ENCODE peak calls at places on chromosomes 11 and 22, in five cellular contexts. One of them, this sample, is unnamed.

GRCh38 chr22:43848366-43849171 is 13.7 kb downstream of the SULT4A1 start:
- DNase-seq in PC-3: peak; percentile 29
- DNase-seq in HCT116: peak; percentile 4
- DNase-seq in MM.1S: no peak
- DNase-seq in hepatocyte: peak; percentile 69
- DNase-seq in this sample: no peak

GRCh38 chr11:86718999-86719398 is 46.6 kb upstream of the ME3 start:
- DNase-seq in PC-3: no peak
- DNase-seq in hepatocyte: no peak
- DNase-seq in HCT116: no peak
- DNase-seq in MM.1S: no peak
- DNase-seq in this sample: no peak

GRCh38 chr11:34185926-34186841 is 80.8 kb downstream of the NAT10 start:
- DNase-seq in HCT116: no peak
- DNase-seq in MM.1S: no peak
- DNase-seq in hepatocyte: no peak
- DNase-seq in PC-3: no peak
- DNase-seq in this sample: no peak

GRCh38 chr11:78941226-78941851 is 366.7 kb upstream of the NARS2 start:
- DNase-seq in hepatocyte: peak; percentile 17
- DNase-seq in PC-3: no peak
- DNase-seq in HCT116: no peak
- DNase-seq in MM.1S: peak; percentile 87
- DNase-seq in this sample: no peak

GRCh38 chr11:108985611-108986279 is 320.9 kb downstream of the DDX10 start:
- DNase-seq in hepatocyte: peak; percentile 8
- DNase-seq in PC-3: peak; percentile 48
- DNase-seq in HCT116: no peak
- DNase-seq in MM.1S: no peak
- DNase-seq in this sample: no peak

GRCh38 chr11:85590848-85591483 is 36.2 kb downstream of the DLG2 start:
- DNase-seq in MM.1S: peak; percentile 53
- DNase-seq in hepatocyte: peak; percentile 41
- DNase-seq in HCT116: peak; percentile 35
- DNase-seq in PC-3: peak; percentile 82
- DNase-seq in this sample: peak; percentile 35

GRCh38 chr11:78492973-78493372 is 75.4 kb upstream of the GAB2 start:
- DNase-seq in hepatocyte: no peak
- DNase-seq in PC-3: no peak
- DNase-seq in MM.1S: no peak
- DNase-seq in HCT116: no peak
- DNase-seq in this sample: no peak

GRCh38 chr11:24422371-24422770 is 74.5 kb upstream of the LUZP2 start:
- DNase-seq in MM.1S: no peak
- DNase-seq in PC-3: peak; percentile 10
- DNase-seq in hepatocyte: no peak
- DNase-seq in HCT116: no peak
- DNase-seq in this sample: no peak

GRCh38 chr11:119424775-119425174 is 1.8 kb upstream of the THY1 start:
- DNase-seq in HCT116: no peak
- DNase-seq in hepatocyte: peak; percentile 28
- DNase-seq in PC-3: no peak
- DNase-seq in MM.1S: no peak
- DNase-seq in this sample: no peak

GRCh38 chr11:85539029-85539689 is 88.0 kb downstream of the DLG2 start:
- DNase-seq in PC-3: no peak
- DNase-seq in MM.1S: no peak
- DNase-seq in HCT116: no peak
- DNase-seq in hepatocyte: no peak
- DNase-seq in this sample: no peak

GRCh38 chr11:132898021-132898420 is 634.3 kb downstream of the OPCML start:
- DNase-seq in hepatocyte: no peak
- DNase-seq in PC-3: no peak
- DNase-seq in MM.1S: no peak
- DNase-seq in HCT116: no peak
- DNase-seq in this sample: no peak
- H3K9me2 ChIP-seq in hepatocyte: no peaks in the 10 kb centered on the region
- H3K9me2 ChIP-seq in PC-3: no peaks in the 10 kb centered on the region
- H3K9me2 ChIP-seq in MM.1S: no peaks in the 10 kb centered on the region
- H3K9me2 ChIP-seq in HCT116: no peaks in the 10 kb centered on the region
- H3K9me2 ChIP-seq in this sample: no peaks in the 10 kb centered on the region

DNA sequence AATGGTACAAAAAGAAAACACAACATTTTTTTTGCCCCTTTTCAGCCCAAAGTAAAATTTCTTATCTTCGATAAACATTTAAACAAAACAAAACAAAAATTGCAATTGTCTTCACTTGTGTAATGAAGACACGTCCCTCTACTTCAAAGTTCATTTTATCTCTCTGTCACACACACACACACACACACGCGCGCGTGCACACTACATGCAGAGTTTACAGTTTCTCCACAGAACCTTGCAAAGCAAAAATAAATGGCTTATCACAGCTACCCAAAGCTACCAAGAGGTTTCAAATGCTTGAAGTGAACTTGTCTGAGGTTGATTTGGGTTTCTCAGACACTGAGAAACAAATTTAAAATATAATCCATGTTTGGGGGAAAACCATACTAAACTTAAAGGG is 72.3 kb downstream of the ETS1 start:
- DNase-seq in hepatocyte: no peak
- DNase-seq in HCT116: no peak
- DNase-seq in MM.1S: no peak
- DNase-seq in PC-3: no peak
- DNase-seq in this sample: no peak
- TF ChIP-seq CTCF in hepatocyte: no peak
- TF ChIP-seq CTCF in HCT116: no peak
- TF ChIP-seq CTCF in MM.1S: no peak
- TF ChIP-seq CTCF in PC-3: no peak
- TF ChIP-seq CTCF in this sample: no peak

DNA sequence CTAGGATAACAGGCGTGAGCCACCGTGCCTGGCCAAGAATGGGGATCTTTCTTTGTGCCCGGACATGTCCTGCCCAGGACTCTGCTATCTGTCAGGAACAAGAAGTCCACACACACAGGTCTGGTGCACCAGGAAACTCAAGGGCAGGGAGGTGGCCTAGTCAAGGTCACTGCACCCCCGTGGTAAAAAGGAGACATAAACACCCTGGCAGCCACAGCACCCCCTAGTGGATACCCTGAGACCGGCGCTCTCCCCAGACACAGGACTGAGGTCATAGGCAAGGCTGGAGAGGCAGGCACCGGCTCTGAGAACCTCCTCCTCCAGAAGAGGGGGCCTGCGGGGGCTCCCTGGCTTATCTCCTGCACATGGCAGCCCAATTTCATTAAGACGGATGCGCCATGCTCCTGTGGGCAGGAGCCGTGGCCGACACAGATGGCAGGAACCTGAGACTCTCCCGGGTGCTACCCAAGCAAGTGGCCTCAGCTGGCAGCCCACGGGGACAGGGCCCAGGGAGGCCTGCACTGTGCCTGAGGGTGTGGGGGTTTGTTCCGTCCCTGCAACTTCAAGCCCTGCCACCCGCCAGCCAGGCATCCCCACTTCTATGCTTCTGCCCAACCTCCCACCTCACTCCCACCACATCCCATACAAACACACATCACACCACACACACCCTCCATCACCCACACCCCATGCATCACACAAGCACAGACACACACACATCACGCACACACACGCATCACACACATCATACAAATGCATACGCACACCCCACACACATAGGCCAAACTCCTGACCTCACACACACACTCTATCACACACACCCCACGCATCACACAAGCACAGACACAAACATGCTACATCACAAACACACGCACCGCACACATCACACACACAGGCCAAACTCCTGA is 19.6 kb downstream of the MACROD1 start:
- DNase-seq in PC-3: peak; percentile 64
- DNase-seq in MM.1S: peak; percentile 48
- DNase-seq in hepatocyte: peak; percentile 64
- DNase-seq in HCT116: peak; percentile 24
- DNase-seq in this sample: peak; percentile 73
- TF ChIP-seq EZH2phosphoT487 in PC-3: no peak
- TF ChIP-seq EZH2phosphoT487 in MM.1S: no peak
- TF ChIP-seq EZH2phosphoT487 in hepatocyte: no peak
- TF ChIP-seq EZH2phosphoT487 in HCT116: no peak
- TF ChIP-seq EZH2phosphoT487 in this sample: no peak

GRCh38 chr22:39665229-39665628 is 94.7 kb downstream of the CACNA1I start:
- DNase-seq in HCT116: no peak
- DNase-seq in PC-3: no peak
- DNase-seq in hepatocyte: no peak
- DNase-seq in MM.1S: no peak
- DNase-seq in this sample: no peak
- H3K9me2 ChIP-seq in HCT116: no peaks in the 10 kb centered on the region
- H3K9me2 ChIP-seq in PC-3: no peaks in the 10 kb centered on the region
- H3K9me2 ChIP-seq in hepatocyte: no peaks in the 10 kb centered on the region
- H3K9me2 ChIP-seq in MM.1S: no peaks in the 10 kb centered on the region
- H3K9me2 ChIP-seq in this sample: no peaks in the 10 kb centered on the region

DNA sequence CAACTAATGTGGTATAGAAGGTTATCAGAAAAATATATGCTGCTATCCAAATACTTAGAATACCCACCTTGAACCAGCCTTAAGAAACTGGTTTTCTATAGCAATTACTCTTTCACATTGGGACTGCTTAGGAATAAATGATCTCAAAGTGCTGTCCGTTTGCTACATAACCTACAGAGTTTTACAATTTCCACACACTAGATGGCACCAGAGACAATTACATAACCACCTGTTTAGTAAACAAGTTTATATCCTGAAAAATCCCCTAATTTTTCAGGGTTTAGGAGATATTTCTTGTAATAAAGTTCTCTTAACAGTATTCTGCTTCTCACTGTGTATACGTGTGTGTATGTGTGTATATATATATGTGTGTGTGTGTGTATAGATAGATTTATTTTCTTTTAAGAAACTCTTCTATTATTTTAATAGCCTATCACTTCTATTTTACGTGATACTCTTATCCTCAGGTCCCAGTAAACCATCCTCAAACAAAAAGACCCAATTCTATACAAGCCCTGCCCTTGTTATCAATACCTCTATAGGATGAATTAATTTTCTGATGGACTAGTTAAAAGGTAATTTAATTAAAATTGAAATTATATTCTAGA is 6.7 kb upstream of the OR5I1 start:
- DNase-seq in hepatocyte: peak; percentile 75
- DNase-seq in MM.1S: peak; percentile 57
- DNase-seq in PC-3: peak; percentile 77
- DNase-seq in HCT116: peak; percentile 18
- DNase-seq in this sample: peak; percentile 32
- TF ChIP-seq CTCF in hepatocyte: peak; percentile 80
- TF ChIP-seq CTCF in MM.1S: peak; percentile 59
- TF ChIP-seq CTCF in PC-3: peak; percentile 77
- TF ChIP-seq CTCF in HCT116: no peak
- TF ChIP-seq CTCF in this sample: peak; percentile 83

GRCh38 chr11:69002101-69002742 is 10.8 kb downstream of the MRGPRF start:
- DNase-seq in hepatocyte: peak; percentile 3
- DNase-seq in MM.1S: no peak
- DNase-seq in HCT116: no peak
- DNase-seq in PC-3: no peak
- DNase-seq in this sample: no peak

GRCh38 chr11:69001301-69002081 is 11.6 kb downstream of the MRGPRF start:
- DNase-seq in MM.1S: no peak
- DNase-seq in HCT116: no peak
- DNase-seq in hepatocyte: peak; percentile 1
- DNase-seq in PC-3: no peak
- DNase-seq in this sample: no peak

GRCh38 chr11:69003866-69004311 is 9.2 kb downstream of the MRGPRF start:
- DNase-seq in hepatocyte: peak; percentile 2
- DNase-seq in PC-3: no peak
- DNase-seq in HCT116: no peak
- DNase-seq in MM.1S: no peak
- DNase-seq in this sample: no peak

GRCh38 chr11:69003301-69003865 is 9.7 kb downstream of the MRGPRF start:
- DNase-seq in MM.1S: no peak
- DNase-seq in HCT116: no peak
- DNase-seq in PC-3: no peak
- DNase-seq in hepatocyte: no peak
- DNase-seq in this sample: no peak

DNA sequence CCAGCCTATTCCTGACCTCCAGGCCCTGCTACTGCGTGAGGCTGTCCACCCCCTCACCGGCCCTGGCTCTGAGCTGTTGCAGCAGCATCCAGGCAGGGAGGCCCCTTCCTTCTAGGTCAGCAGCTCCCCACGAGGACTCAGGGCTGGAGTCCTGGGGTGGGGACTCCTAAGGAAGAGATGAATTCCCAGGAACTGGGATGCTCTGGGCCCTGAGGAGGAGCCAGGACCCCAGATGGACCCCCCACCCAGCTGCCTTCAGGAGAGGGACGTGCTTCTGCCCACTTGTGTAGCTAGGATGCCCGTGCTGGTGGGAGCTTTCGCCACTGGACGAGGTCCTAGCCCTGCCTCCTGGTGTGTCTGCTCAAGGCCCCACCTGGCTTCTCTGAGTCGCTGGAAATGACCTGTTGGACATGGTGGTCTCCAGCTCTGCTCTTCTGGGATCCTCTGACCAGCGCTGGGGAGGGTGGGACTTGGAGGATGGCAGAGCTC is 10.3 kb downstream of the MRGPRF start:
- DNase-seq in HCT116: no peak
- DNase-seq in MM.1S: no peak
- DNase-seq in hepatocyte: peak; percentile 3
- DNase-seq in PC-3: no peak
- DNase-seq in this sample: no peak
- TF ChIP-seq EZH2phosphoT487 in HCT116: no peak
- TF ChIP-seq EZH2phosphoT487 in MM.1S: no peak
- TF ChIP-seq EZH2phosphoT487 in hepatocyte: no peak
- TF ChIP-seq EZH2phosphoT487 in PC-3: no peak
- TF ChIP-seq EZH2phosphoT487 in this sample: no peak

DNA sequence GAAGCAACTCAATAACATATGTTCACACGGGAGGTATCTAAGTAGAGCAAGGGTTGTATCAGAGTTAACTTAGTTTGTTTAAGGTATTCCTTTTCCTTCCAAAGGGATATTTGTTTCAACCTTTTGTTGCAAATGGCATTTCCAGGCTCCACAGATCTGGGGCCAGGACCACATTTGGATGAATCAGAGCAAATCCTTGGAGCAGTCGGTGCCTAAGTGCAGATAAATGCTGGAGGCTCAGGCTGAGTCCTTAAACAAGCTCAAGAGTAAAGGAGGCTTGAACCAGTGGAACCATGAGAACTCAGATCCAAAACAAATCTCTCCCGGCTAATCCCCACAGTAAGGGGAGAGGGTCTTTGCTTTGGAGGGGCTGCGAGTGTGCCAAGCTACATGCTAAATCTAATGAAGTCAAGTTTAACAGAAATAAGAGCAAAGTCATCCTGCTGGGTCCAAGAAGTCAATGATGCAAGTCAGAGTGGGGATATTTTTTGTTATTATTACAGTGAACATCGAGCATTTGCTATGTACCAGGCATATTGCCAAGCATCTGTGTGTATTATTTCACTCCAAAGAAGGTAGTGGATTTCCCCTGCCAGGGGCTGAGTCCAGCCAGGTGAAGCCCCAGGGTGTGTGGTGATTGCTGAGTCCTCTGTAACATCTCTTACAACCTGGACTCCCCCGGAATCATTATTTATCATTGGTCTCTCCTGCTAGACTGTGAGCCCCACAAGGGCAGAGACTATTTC is 548.8 kb downstream of the MIAT start:
- DNase-seq in PC-3: no peak
- DNase-seq in MM.1S: no peak
- DNase-seq in HCT116: no peak
- DNase-seq in hepatocyte: no peak
- DNase-seq in this sample: no peak
- H3K9me2 ChIP-seq in PC-3: no peaks in the 10 kb centered on the region
- H3K9me2 ChIP-seq in MM.1S: no peaks in the 10 kb centered on the region
- H3K9me2 ChIP-seq in HCT116: no peaks in the 10 kb centered on the region
- H3K9me2 ChIP-seq in hepatocyte: no peaks in the 10 kb centered on the region
- H3K9me2 ChIP-seq in this sample: no peaks in the 10 kb centered on the region